ENCODE peak calls at places on chromosome 7, in four cellular contexts. L is HepG2, H is H1, Q is K562. E is an unnamed sample.

GRCh38 chr7:91720255-91720937 is 160.1 kb downstream of the MTERF1 start:
- DNase-seq in L (no peak), H (no peak), Q (no peak), E (no peak)

GRCh38 chr7:140922741-140923345 is 1.9 kb downstream of the BRAF start:
- DNase-seq in L (no peak), H (no peak), Q (no peak), E (no peak)

GRCh38 chr7:158237672-158238335 is 349.8 kb downstream of the PTPRN2 start:
- DNase-seq in L (no peak), H (no peak), Q (peak; percentile 51), E (no peak)

GRCh38 chr7:108875139-108875538 is 305.5 kb downstream of the DNAJB9 start:
- DNase-seq in L (no peak), H (peak; percentile 79), Q (peak; percentile 55), E (peak; percentile 15)

GRCh38 chr7:10022957-10023356 is 950.7 kb upstream of the PHF14 start:
- DNase-seq in L (no peak), H (no peak), Q (no peak), E (peak; percentile 12)

GRCh38 chr7:72335561-72336381 is 76.4 kb downstream of the CALN1 start:
- DNase-seq in L (no peak), H (peak; percentile 79), Q (no peak), E (no peak)

GRCh38 chr7:74311305-74311744 is 22.1 kb downstream of the CLIP2 start:
- DNase-seq in L (no peak), H (no peak), Q (no peak), E (peak; percentile 29)

GRCh38 chr7:74379938-74380337 is 73.8 kb upstream of the GTF2IRD1 start:
- DNase-seq in L (no peak), H (no peak), Q (no peak), E (no peak)

GRCh38 chr7:140639366-140640053 is 1.1 kb downstream of the DENND2A start:
- DNase-seq in L (no peak), H (no peak), Q (no peak), E (no peak)

GRCh38 chr7:82331234-82331633 is 112.3 kb downstream of the CACNA2D1 start:
- DNase-seq in L (no peak), H (no peak), Q (no peak), E (no peak)

GRCh38 chr7:44631458-44632115 is 25.2 kb downstream of the OGDH start:
- DNase-seq in L (no peak), H (no peak), Q (no peak), E (no peak)

GRCh38 chr7:156668130-156668741 is 27.7 kb downstream of the RNF32 start:
- DNase-seq in L (peak; percentile 21), H (no peak), Q (no peak), E (no peak)

GRCh38 chr7:27046854-27047549 is 48.8 kb downstream of the HOXA1 start:
- DNase-seq in L (no peak), H (no peak), Q (no peak), E (peak; percentile 57)

GRCh38 chr7:104328970-104329825 is 795 bp downstream of the LHFPL3 start:
- DNase-seq in L (no peak), H (peak; percentile 67), Q (no peak), E (no peak)

GRCh38 chr7:104328308-104328969 is at the start of gene LHFPL3:
- DNase-seq in L (no peak), H (peak; percentile 71), Q (no peak), E (no peak)

GRCh38 chr7:104327963-104328307 is 468 bp upstream of the LHFPL3 start:
- DNase-seq in L (no peak), H (no peak), Q (no peak), E (no peak)

DNA sequence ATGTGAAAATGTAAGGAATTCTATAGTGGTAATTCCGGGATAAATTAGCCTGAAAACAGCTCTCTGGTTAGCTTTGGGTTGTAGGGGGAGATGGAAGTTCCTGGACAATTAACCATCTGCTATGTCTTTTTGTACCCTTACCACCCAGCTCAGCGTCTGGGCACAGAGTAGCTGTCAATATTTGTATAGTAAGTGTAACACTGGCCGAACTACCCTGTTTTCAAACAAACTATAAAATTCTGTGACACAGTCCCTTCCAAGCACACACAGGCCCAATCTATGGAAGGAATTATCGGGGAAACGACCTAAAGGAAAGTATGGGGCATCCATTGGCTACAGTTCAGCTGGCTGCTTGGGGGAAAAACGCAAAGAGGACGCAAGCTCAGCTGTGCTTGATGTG is 869 bp upstream of the LHFPL3 start:
- DNase-seq in L (no peak), H (no peak), Q (no peak), E (no peak)
- H3K4me2 ChIP-seq in L (no peak overlapping the region), H (peak overlapping the region; percentile 84), Q (no peak overlapping the region), E (no peak overlapping the region)

GRCh38 chr7:128029405-128029995 is 1.7 kb downstream of the LRRC4 start:
- DNase-seq in L (no peak), H (no peak), Q (no peak), E (no peak)

GRCh38 chr7:128031901-128032604 is 816 bp upstream of the LRRC4 start:
- DNase-seq in L (no peak), H (peak; percentile 67), Q (no peak), E (no peak)

GRCh38 chr7:128030263-128030998 is 806 bp downstream of the LRRC4 start:
- DNase-seq in L (no peak), H (peak; percentile 80), Q (no peak), E (no peak)

GRCh38 chr7:128032605-128033235 is 1.5 kb upstream of the LRRC4 start:
- DNase-seq in L (no peak), H (peak; percentile 71), Q (no peak), E (no peak)

DNA sequence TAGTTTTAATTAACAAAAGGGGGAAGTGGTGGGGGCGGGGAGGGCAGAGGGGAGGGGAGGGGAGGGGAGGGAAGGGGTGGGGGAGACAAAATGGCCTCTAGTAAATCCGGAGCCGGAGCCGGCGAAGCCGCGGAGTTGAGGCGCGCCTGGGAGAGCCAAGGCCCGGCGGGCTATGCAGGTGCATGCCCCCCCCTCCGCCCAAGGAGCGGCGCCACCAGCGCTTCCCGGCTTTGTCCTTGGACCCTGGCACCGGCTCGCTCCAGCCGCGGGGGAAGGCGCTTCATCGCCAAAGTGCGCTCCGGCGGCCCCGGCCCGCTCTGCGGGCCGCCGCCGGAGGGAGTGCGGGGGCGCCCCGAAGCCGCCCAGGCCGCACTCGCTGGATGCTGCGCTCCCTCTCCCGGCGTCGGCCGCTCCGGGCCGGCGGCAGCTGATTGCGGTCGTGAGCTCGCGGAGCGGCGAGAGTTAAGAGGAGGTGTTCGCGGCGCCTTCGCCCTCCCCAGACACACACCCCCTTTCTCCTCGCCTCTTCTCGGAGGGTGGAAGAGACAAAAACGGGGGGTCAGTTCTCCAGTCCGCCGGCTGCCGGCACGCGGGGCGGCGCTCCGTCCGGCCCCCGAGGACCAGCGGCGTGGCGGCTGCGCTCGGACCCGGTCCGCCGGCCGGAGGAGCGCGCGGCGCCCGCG is at the start of gene LRRC4:
- DNase-seq in L (no peak), H (no peak), Q (peak; percentile 39), E (no peak)
- TF ChIP-seq FOSL1 in L (no peak), H (no peak), Q (no peak), E (no peak)

GRCh38 chr7:104196161-104196560 is 11.7 kb downstream of the ORC5 start:
- DNase-seq in L (no peak), H (no peak), Q (no peak), E (no peak)

GRCh38 chr7:104192434-104192833 is 15.4 kb downstream of the ORC5 start:
- DNase-seq in L (no peak), H (no peak), Q (no peak), E (no peak)
- H3K4me2 ChIP-seq in L (no peak overlapping the region), H (no peak overlapping the region), Q (no peak overlapping the region), E (no peak overlapping the region)

GRCh38 chr7:106129291-106129690 is 17.2 kb upstream of the SYPL1 start:
- DNase-seq in L (no peak), H (no peak), Q (no peak), E (no peak)
- TF ChIP-seq FOSL1 in L (no peak), H (no peak), Q (no peak), E (no peak)

DNA sequence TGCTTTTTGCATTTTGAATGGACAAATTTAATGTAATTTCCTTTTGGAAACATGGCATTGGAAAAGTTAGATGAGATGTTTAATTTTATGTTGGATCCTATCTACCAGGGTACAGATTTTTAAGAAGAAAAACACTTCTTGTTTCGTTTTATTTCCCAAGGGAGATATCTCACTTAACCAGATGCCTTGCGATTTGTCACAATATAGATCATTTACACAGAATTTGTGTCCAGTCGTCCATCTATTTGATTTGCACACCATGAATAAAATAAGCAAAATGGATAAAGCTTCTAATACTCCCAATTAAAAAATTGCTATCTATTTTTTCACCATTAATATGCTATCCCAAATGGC is 25.7 kb downstream of the HDAC9 start:
- DNase-seq in L (no peak), H (no peak), Q (no peak), E (no peak)
- H3K4me2 ChIP-seq in L (no peak overlapping the region), H (no peak overlapping the region), Q (no peak overlapping the region), E (no peak overlapping the region)

DNA sequence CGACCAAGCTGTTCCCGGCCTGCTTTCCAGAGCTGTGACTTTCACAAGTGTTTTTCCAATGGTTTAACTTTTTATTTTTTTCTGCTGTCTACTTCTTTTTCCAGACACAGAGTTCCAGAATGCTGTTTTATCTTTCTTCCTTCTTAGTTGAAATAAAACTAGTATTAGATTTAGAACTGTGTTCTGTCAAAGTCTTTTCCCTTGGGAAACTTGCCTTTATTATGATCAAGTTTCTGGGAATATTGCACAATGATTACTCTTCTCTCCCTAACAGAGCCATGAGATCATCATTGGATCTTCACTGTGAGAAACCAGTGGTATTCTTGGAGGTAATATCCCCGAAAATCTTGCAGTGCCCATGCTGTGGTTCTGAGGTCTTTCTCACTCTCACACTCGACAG is 104.9 kb upstream of the KCND2 start:
- DNase-seq in L (no peak), H (no peak), Q (no peak), E (no peak)
- TF ChIP-seq FOSL1 in L (no peak), H (no peak), Q (no peak), E (no peak)

GRCh38 chr7:36119005-36119711 is 33.9 kb upstream of the EEPD1 start:
- DNase-seq in L (peak; percentile 73), H (no peak), Q (no peak), E (no peak)
- H3K4me2 ChIP-seq in L (no peak overlapping the region), H (no peak overlapping the region), Q (no peak overlapping the region), E (no peak overlapping the region)

GRCh38 chr7:137354361-137354760 is 10.8 kb upstream of the PTN start:
- DNase-seq in L (no peak), H (no peak), Q (no peak), E (no peak)
- TF ChIP-seq FOSL1 in L (no peak), H (no peak), Q (no peak), E (no peak)

DNA sequence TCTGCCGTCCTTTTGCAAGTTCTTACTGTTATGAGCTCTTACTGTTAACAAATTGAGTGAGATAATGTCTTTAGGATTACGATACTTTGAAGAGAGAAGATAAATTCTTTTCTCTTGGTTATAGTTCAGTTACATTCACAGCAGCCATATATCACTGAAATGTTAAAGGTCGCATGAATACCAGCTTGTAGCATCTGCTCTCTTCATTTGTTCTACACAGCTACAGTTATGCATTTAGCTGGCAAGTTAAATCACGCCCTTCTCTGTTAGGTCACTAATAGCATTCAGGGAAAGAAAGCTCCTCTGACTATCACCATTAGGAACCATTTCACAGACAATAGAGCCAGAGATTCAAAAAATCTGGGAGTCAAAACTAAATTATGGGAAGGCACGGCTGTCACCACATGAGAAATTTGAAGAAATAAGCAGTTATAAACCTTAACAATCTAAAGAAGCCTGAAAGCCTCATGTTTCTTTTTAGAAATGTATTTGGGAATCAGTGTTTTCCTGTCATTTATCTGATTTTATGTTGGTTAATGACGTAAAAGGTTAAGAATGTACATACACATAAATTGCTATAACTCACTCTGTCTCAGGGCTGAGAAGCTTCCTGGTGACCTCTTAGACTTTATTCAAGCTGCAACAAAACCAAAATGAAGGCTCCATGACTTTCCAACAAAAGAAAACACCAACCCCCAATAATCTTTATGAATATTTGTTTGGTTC is 109.5 kb upstream of the SP4 start:
- DNase-seq in L (no peak), H (no peak), Q (no peak), E (no peak)
- H3K4me2 ChIP-seq in L (no peak overlapping the region), H (no peak overlapping the region), Q (no peak overlapping the region), E (no peak overlapping the region)

E was measured in HCT116.